ENCODE peak calls at places on chromosomes 16 and 17, in six cellular contexts. J is A549, F is HepG2, T is endothelial cell of umbilical vein, H is K562, I is GM12878. Q is an unnamed sample.

GRCh38 chr16:49465661-49466528 is 92.3 kb downstream of the C16orf78 start:
- DNase-seq in I (no peak), F (no peak), T (no peak), H (no peak), J (no peak), Q (no peak)

GRCh38 chr16:30786936-30787612 is at the start of gene ZNF629:
- DNase-seq in F (peak), I (no peak), J (peak), H (peak), T (peak), Q (peak)

GRCh38 chr17:81317992-81318391 is 22.9 kb upstream of the SLC38A10 start:
- DNase-seq in T (no peak), I (no peak), F (no peak), H (no peak), J (no peak), Q (no peak)

GRCh38 chr16:29950806-29951461 is 10.9 kb upstream of the TMEM219 start:
- DNase-seq in I (no peak), H (no peak), J (no peak), T (no peak), F (no peak), Q (no peak)

GRCh38 chr16:75099738-75100615 is 16.6 kb downstream of the LDHD start:
- DNase-seq in F (no peak), H (no peak), I (no peak), T (peak), J (no peak), Q (peak)

GRCh38 chr16:8721693-8722348 is 47.4 kb downstream of the ABAT start:
- DNase-seq in J (no peak), H (no peak), T (no peak), F (no peak), I (no peak), Q (no peak)

GRCh38 chr17:65175952-65176351 is 38.8 kb downstream of the RGS9 start:
- DNase-seq in H (no peak), J (no peak), T (no peak), F (no peak), I (no peak), Q (no peak)

GRCh38 chr17:4582101-4582501 is 2.2 kb upstream of the SMTNL2 start:
- DNase-seq in J (no peak), I (no peak), T (no peak), F (no peak), H (no peak), Q (no peak)

GRCh38 chr16:86167061-86167460 is 268.1 kb downstream of the IRF8 start:
- DNase-seq in F (no peak), J (no peak), H (no peak), I (no peak), T (no peak), Q (no peak)

GRCh38 chr17:79515646-79516604 is 94.9 kb downstream of the RBFOX3 start:
- DNase-seq in T (no peak), H (no peak), F (no peak), I (no peak), J (no peak), Q (no peak)

GRCh38 chr16:1208239-1208830 is 16.7 kb downstream of the TPSG1 start:
- DNase-seq in J (no peak), F (no peak), H (no peak), T (no peak), I (no peak), Q (peak)

GRCh38 chr17:82217530-82218204 is 5.0 kb upstream of the CCDC57 start:
- DNase-seq in J (peak), H (peak), T (peak), I (no peak), F (peak), Q (peak)

GRCh38 chr16:31472559-31473203 is 729 bp downstream of the TGFB1I1 start:
- DNase-seq in I (no peak), T (peak), F (peak), J (peak), H (peak), Q (peak)

GRCh38 chr16:63188076-63188771 is 1152.0 kb upstream of the CDH8 start:
- DNase-seq in I (no peak), T (no peak), H (no peak), F (no peak), J (no peak), Q (no peak)

GRCh38 chr16:66553223-66553622 is 847 bp downstream of the CKLF start:
- DNase-seq in H (no peak), F (no peak), I (no peak), T (peak), J (no peak), Q (peak)
- H3K4me3 ChIP-seq in H (peak), F (peak), I (peak), T (peak), J (peak), Q (peak)

GRCh38 chr16:70684146-70685060 is 1.4 kb downstream of the MTSS2 start:
- DNase-seq in H (no peak), I (no peak), F (no peak), T (no peak), J (no peak), Q (no peak)
- TF ChIP-seq MYC in H (no peak), I (no peak), F (no peak), T (no peak), J (no peak), Q (no peak)

GRCh38 chr17:9330140-9330902 is 245.3 kb downstream of the STX8 start:
- DNase-seq in F (no peak), I (no peak), J (no peak), H (no peak), T (no peak), Q (no peak)
- H3K4me3 ChIP-seq in F (no peak), I (no peak), J (no peak), H (no peak), T (no peak), Q (no peak)

GRCh38 chr17:45432405-45433113 is at the start of gene ARHGAP27:
- DNase-seq in J (no peak), F (no peak), T (peak), I (no peak), H (no peak), Q (peak)
- TF ChIP-seq MYC in J (no peak), F (no peak), T (no peak), I (no peak), H (no peak), Q (no peak)

DNA sequence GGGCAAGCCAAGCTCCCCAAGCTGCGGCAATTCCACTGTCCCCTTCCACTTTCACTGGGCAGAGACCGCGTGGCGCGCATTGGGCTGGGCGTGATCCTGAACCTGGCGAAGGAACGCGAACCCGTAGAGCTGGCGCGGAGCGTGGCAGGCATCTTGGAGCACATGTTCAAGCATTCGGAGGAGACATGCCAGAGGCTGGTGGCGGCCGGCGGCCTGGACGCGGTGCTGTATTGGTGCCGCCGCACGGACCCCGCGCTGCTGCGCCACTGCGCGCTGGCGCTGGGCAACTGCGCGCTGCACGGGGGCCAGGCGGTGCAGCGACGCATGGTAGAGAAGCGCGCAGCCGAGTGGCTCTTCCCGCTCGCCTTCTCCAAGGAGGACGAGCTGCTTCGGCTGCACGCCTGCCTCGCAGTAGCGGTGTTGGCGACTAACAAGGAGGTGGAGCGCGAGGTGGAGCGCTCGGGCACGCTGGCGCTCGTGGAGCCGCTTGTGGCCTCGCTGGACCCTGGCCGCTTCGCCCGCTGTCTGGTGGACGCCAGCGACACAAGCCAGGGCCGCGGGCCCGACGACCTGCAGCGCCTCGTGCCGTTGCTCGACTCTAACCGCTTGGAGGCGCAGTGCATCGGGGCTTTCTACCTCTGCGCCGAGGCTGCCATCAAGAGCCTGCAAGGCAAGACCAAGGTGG is 9.8 kb downstream of the SARM1 start:
- DNase-seq in J (no peak), F (no peak), H (peak), T (peak), I (no peak), Q (no peak)
- H3K4me3 ChIP-seq in J (no peak), F (no peak), H (no peak), T (no peak), I (no peak), Q (no peak)

GRCh38 chr16:89174055-89174827 is 2.7 kb downstream of the CDH15 start:
- DNase-seq in T (no peak), J (no peak), F (no peak), H (no peak), I (no peak), Q (peak)

GRCh38 chr16:89176717-89177116 is 5.2 kb downstream of the CDH15 start:
- DNase-seq in F (no peak), T (no peak), H (no peak), J (no peak), I (no peak), Q (no peak)

GRCh38 chr16:89174877-89175276 is 3.3 kb downstream of the CDH15 start:
- DNase-seq in H (no peak), T (no peak), F (no peak), I (no peak), J (no peak), Q (no peak)

GRCh38 chr16:89176147-89176690 is 4.7 kb downstream of the CDH15 start:
- DNase-seq in F (no peak), I (no peak), T (no peak), H (no peak), J (no peak), Q (no peak)

DNA sequence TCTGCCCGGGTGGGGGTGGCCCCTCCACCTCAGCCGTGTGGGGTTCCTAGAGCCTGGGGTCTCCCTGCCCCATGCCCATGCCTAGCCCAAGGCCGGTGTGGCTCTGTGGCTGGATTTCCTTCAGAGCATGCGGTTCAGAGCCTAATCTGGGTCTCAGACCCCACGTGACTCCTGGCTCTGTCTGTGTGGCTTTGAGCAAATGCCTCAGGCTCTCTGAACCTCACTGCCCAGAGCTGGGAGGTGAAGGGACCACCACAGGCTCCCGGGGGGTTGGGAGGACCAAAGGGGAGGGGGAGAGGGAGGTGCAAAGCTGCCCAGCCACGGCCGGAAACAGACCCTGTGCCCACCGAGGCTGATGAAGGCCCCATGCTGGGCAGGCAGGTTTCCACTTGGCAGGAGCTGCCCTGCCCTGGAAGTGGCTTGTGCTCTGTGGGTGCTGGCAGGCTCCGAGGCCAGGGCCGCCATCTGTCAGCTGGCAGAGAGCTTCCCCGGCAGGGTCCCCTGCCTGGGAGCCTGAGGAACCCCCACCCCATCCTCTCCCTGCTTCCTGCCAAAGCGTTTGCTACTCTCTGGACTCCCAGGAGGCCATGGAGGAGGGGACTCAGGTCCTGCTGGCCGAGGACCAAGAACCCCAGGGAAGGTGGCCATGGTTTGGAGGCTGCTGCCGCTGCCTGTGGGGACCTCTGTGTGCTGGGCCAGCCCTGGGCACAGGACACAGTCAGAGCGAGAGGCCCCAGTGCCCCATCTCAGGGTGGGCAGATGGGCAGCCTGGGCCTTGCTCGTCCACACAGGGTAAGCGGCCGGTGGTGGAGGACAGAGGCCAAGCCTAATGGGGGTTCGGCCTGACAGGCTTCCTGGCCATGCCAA is 4.0 kb downstream of the CDH15 start:
- DNase-seq in J (no peak), F (no peak), I (no peak), H (no peak), T (no peak), Q (no peak)
- TF ChIP-seq MYC in J (no peak), F (no peak), I (no peak), H (no peak), T (no peak), Q (no peak)